ENCODE peak calls at places on chromosome 16, in six cellular contexts. One of them, this sample, is unnamed.

GRCh38 chr16:57914244-57915173 is 56.4 kb downstream of the CNGB1 start:
- DNase-seq in GM12892: no peak
- DNase-seq in HepG2: no peak
- DNase-seq in H1: no peak
- DNase-seq in GM12878: no peak
- DNase-seq in K562: no peak
- DNase-seq in this sample: no peak

GRCh38 chr16:23145608-23146007 is 3.6 kb downstream of the USP31 start:
- DNase-seq in K562: no peak
- DNase-seq in GM12892: no peak
- DNase-seq in HepG2: no peak
- DNase-seq in GM12878: no peak
- DNase-seq in H1: no peak
- DNase-seq in this sample: no peak

GRCh38 chr16:3625911-3626732 is 14.7 kb upstream of the SLX4 start:
- DNase-seq in K562: no peak
- DNase-seq in H1: peak
- DNase-seq in GM12892: no peak
- DNase-seq in HepG2: no peak
- DNase-seq in GM12878: no peak
- DNase-seq in this sample: no peak

GRCh38 chr16:2056681-2057407 is 9.1 kb downstream of the TSC2 start:
- DNase-seq in H1: no peak
- DNase-seq in GM12892: no peak
- DNase-seq in K562: no peak
- DNase-seq in GM12878: no peak
- DNase-seq in HepG2: no peak
- DNase-seq in this sample: no peak

GRCh38 chr16:84177740-84178070 is 9.2 kb downstream of the TAF1C start:
- DNase-seq in HepG2: no peak
- DNase-seq in GM12878: no peak
- DNase-seq in H1: no peak
- DNase-seq in K562: no peak
- DNase-seq in GM12892: no peak
- DNase-seq in this sample: no peak

GRCh38 chr16:11681977-11682654 is 13.9 kb downstream of the SNN start:
- DNase-seq in H1: no peak
- DNase-seq in HepG2: no peak
- DNase-seq in GM12878: no peak
- DNase-seq in GM12892: no peak
- DNase-seq in K562: no peak
- DNase-seq in this sample: no peak

GRCh38 chr16:50368410-50369132 is at the start of gene BRD7:
- DNase-seq in H1: peak
- DNase-seq in K562: peak
- DNase-seq in HepG2: peak
- DNase-seq in GM12892: peak
- DNase-seq in GM12878: no peak
- DNase-seq in this sample: peak

GRCh38 chr16:80899804-80900592 is 95.6 kb upstream of the CDYL2 start:
- DNase-seq in GM12892: no peak
- DNase-seq in K562: peak
- DNase-seq in H1: peak
- DNase-seq in GM12878: no peak
- DNase-seq in HepG2: peak
- DNase-seq in this sample: no peak

GRCh38 chr16:49452108-49452507 is 78.5 kb downstream of the C16orf78 start:
- DNase-seq in H1: no peak
- DNase-seq in K562: no peak
- DNase-seq in GM12878: no peak
- DNase-seq in HepG2: no peak
- DNase-seq in GM12892: no peak
- DNase-seq in this sample: no peak

GRCh38 chr16:49739381-49739780 is 116.5 kb downstream of the ZNF423 start:
- DNase-seq in HepG2: no peak
- DNase-seq in H1: peak
- DNase-seq in GM12878: no peak
- DNase-seq in K562: peak
- DNase-seq in GM12892: no peak
- DNase-seq in this sample: no peak

GRCh38 chr16:74887084-74887483 is 97.8 kb downstream of the WDR59 start:
- DNase-seq in GM12878: no peak
- DNase-seq in K562: no peak
- DNase-seq in H1: no peak
- DNase-seq in HepG2: no peak
- DNase-seq in GM12892: no peak
- DNase-seq in this sample: no peak

GRCh38 chr16:17885659-17886200 is 415.0 kb upstream of the XYLT1 start:
- DNase-seq in GM12878: no peak
- DNase-seq in K562: no peak
- DNase-seq in H1: no peak
- DNase-seq in GM12892: no peak
- DNase-seq in HepG2: no peak
- DNase-seq in this sample: no peak

GRCh38 chr16:69566437-69567030 is 768 bp downstream of the NFAT5 start:
- DNase-seq in GM12892: peak
- DNase-seq in K562: peak
- DNase-seq in H1: peak
- DNase-seq in HepG2: peak
- DNase-seq in GM12878: no peak
- DNase-seq in this sample: peak

GRCh38 chr16:30350134-30350871 is 4.8 kb downstream of the CD2BP2 start:
- DNase-seq in K562: no peak
- DNase-seq in HepG2: no peak
- DNase-seq in GM12892: peak
- DNase-seq in GM12878: peak
- DNase-seq in H1: no peak
- DNase-seq in this sample: peak

GRCh38 chr16:9139965-9140364 is 48.5 kb downstream of the HAPSTR1 start:
- DNase-seq in GM12878: no peak
- DNase-seq in GM12892: no peak
- DNase-seq in HepG2: peak
- DNase-seq in K562: peak
- DNase-seq in H1: no peak
- DNase-seq in this sample: no peak

GRCh38 chr16:79707867-79708266 is 107.3 kb upstream of the MAF start:
- DNase-seq in GM12892: no peak
- DNase-seq in K562: no peak
- DNase-seq in GM12878: no peak
- DNase-seq in H1: no peak
- DNase-seq in HepG2: no peak
- DNase-seq in this sample: no peak

GRCh38 chr16:81973737-81974136 is 37.5 kb downstream of the SDR42E1 start:
- DNase-seq in H1: no peak
- DNase-seq in GM12878: no peak
- DNase-seq in K562: no peak
- DNase-seq in GM12892: no peak
- DNase-seq in HepG2: no peak
- DNase-seq in this sample: no peak

GRCh38 chr16:3065069-3065741 is at the start of gene IL32:
- DNase-seq in GM12878: no peak
- DNase-seq in GM12892: no peak
- DNase-seq in K562: no peak
- DNase-seq in H1: no peak
- DNase-seq in HepG2: peak
- DNase-seq in this sample: no peak

GRCh38 chr16:20484726-20485125 is 33.4 kb downstream of the ACSM2A start:
- DNase-seq in GM12878: no peak
- DNase-seq in H1: no peak
- DNase-seq in HepG2: peak
- DNase-seq in GM12892: no peak
- DNase-seq in K562: peak
- DNase-seq in this sample: no peak

GRCh38 chr16:68215302-68215701 is 20.6 kb downstream of the ESRP2 start:
- DNase-seq in H1: no peak
- DNase-seq in K562: no peak
- DNase-seq in HepG2: no peak
- DNase-seq in GM12892: no peak
- DNase-seq in GM12878: no peak
- DNase-seq in this sample: no peak

GRCh38 chr16:67164599-67165061 is at the start of gene HSF4:
- DNase-seq in K562: peak
- DNase-seq in GM12878: no peak
- DNase-seq in GM12892: no peak
- DNase-seq in HepG2: peak
- DNase-seq in H1: peak
- DNase-seq in this sample: no peak
- TF ChIP-seq POLR2A in K562: peak
- TF ChIP-seq POLR2A in GM12878: no peak
- TF ChIP-seq POLR2A in GM12892: no peak
- TF ChIP-seq POLR2A in HepG2: no peak
- TF ChIP-seq POLR2A in H1: no peak
- TF ChIP-seq POLR2A in this sample: no peak

GRCh38 chr16:66549284-66550131 is at the start of gene TK2:
- DNase-seq in HepG2: peak
- DNase-seq in K562: peak
- DNase-seq in GM12878: no peak
- DNase-seq in H1: peak
- DNase-seq in GM12892: peak
- DNase-seq in this sample: peak

GRCh38 chr16:66551788-66552287 is 538 bp upstream of the CKLF start:
- DNase-seq in HepG2: no peak
- DNase-seq in K562: no peak
- DNase-seq in GM12878: no peak
- DNase-seq in GM12892: no peak
- DNase-seq in H1: no peak
- DNase-seq in this sample: no peak

GRCh38 chr16:66553223-66553622 is 847 bp downstream of the CKLF start:
- DNase-seq in K562: no peak
- DNase-seq in HepG2: no peak
- DNase-seq in GM12878: no peak
- DNase-seq in GM12892: no peak
- DNase-seq in H1: no peak
- DNase-seq in this sample: no peak

GRCh38 chr16:66552288-66553143 is at the start of gene CKLF:
- DNase-seq in GM12878: peak
- DNase-seq in HepG2: peak
- DNase-seq in GM12892: peak
- DNase-seq in H1: peak
- DNase-seq in K562: peak
- DNase-seq in this sample: peak

GRCh38 chr16:66551362-66551761 is 1.0 kb upstream of the CKLF start:
- DNase-seq in GM12892: no peak
- DNase-seq in K562: peak
- DNase-seq in GM12878: peak
- DNase-seq in HepG2: peak
- DNase-seq in H1: no peak
- DNase-seq in this sample: peak
- TF ChIP-seq POLR2AphosphoS5 in GM12892: no peak
- TF ChIP-seq POLR2AphosphoS5 in K562: no peak
- TF ChIP-seq POLR2AphosphoS5 in GM12878: no peak
- TF ChIP-seq POLR2AphosphoS5 in HepG2: peak
- TF ChIP-seq POLR2AphosphoS5 in H1: no peak
- TF ChIP-seq POLR2AphosphoS5 in this sample: no peak

GRCh38 chr16:66935319-66936011 is at the start of gene CES2:
- DNase-seq in GM12878: no peak
- DNase-seq in H1: no peak
- DNase-seq in HepG2: peak
- DNase-seq in K562: no peak
- DNase-seq in GM12892: no peak
- DNase-seq in this sample: no peak
- TF ChIP-seq TAF1 in GM12878: no peak
- TF ChIP-seq TAF1 in H1: no peak
- TF ChIP-seq TAF1 in HepG2: peak
- TF ChIP-seq TAF1 in K562: no peak
- TF ChIP-seq TAF1 in GM12892: no peak
- TF ChIP-seq TAF1 in this sample: no peak

DNA sequence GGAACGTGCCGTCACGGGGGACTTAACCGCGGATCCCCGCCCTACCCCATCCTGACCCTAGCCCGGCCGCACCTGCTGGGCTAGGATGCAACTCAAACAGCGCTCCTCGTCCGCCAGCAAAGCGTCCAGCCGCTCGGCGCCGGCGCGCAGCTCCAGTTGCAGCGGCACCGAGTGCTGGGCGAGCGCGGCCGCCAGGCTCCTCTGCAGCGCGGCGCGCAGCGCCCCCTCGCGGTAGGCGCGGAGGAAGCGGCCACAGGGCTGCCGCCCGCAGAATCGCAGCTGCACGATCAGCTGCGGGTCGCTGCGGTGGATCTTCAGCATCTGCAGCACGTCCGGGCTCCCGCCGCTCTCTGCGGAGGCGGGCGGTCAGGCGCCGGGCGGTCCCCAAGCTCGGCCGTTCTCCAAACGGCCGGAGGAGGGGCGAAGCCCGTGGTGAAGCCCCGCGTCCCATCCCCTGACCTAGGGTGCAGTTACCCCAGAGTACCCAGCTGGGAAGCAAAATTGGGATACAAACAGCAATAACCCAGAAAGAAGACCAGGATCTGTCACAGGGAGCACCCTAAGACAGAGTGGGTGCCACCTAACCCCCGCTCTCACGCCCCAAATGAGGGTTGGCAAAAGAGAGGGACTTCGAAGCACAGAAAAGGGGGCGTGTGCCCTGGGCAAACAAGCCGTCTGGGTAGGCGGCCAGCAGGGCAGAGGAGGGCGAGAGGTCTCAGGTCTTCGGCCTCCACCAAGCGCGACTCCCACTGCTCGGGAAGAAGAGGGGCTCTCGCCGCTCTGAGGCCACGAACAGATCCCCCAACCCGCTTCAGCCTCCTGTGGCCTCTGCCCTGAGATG is 4.2 kb downstream of the TRADD start:
- DNase-seq in GM12892: peak
- DNase-seq in GM12878: no peak
- DNase-seq in K562: peak
- DNase-seq in HepG2: peak
- DNase-seq in H1: peak
- DNase-seq in this sample: peak
- TF ChIP-seq POLR2A in GM12892: no peak
- TF ChIP-seq POLR2A in GM12878: no peak
- TF ChIP-seq POLR2A in K562: no peak
- TF ChIP-seq POLR2A in HepG2: no peak
- TF ChIP-seq POLR2A in H1: no peak
- TF ChIP-seq POLR2A in this sample: no peak

This sample was measured in GM12891.